ENCODE peak calls at places on chromosomes 1 and 21, in six cellular contexts. I is GM12878, M is H1, Z is HepG2, H is SK-N-SH, P is K562. O is an unnamed sample.

GRCh38 chr1:16903054-16903453 is 7.3 kb downstream of the RNU1-2 start:
- DNase-seq in I (no peak), M (no peak), Z (no peak), H (no peak), P (no peak), O (no peak)

GRCh38 chr1:246602194-246602593 is 35.9 kb downstream of the CNST start:
- DNase-seq in I (no peak), M (no peak), Z (no peak), H (no peak), P (no peak), O (no peak)

GRCh38 chr1:170461762-170462384 is 70.1 kb upstream of the GORAB start:
- DNase-seq in I (no peak), M (no peak), Z (no peak), H (no peak), P (no peak), O (no peak)

GRCh38 chr1:110218739-110219138 is 8.6 kb downstream of the KCNC4 start:
- DNase-seq in I (no peak), M (no peak), Z (no peak), H (no peak), P (peak), O (no peak)

GRCh38 chr21:36109868-36110267 is 25.0 kb upstream of the CBR3 start:
- DNase-seq in I (no peak), M (no peak), Z (no peak), H (no peak), P (no peak), O (no peak)

GRCh38 chr21:18782721-18783120 is 379.1 kb upstream of the TMPRSS15 start:
- DNase-seq in I (no peak), M (no peak), Z (no peak), H (no peak), P (no peak), O (no peak)

GRCh38 chr1:119143716-119144115 is 3.3 kb upstream of the WARS2 start:
- DNase-seq in I (no peak), M (no peak), Z (no peak), H (no peak), P (no peak), O (no peak)

GRCh38 chr1:62361426-62361825 is 42.2 kb upstream of the KANK4 start:
- DNase-seq in I (no peak), M (no peak), Z (no peak), H (no peak), P (no peak), O (no peak)

GRCh38 chr1:41498809-41499208 is 14.3 kb upstream of the EDN2 start:
- DNase-seq in I (no peak), M (no peak), Z (no peak), H (no peak), P (no peak), O (no peak)

GRCh38 chr1:108598340-108598739 is 38.4 kb downstream of the EEIG2 start:
- DNase-seq in I (no peak), M (no peak), Z (no peak), H (no peak), P (no peak), O (no peak)

GRCh38 chr21:9837946-9838801 is 683.2 kb upstream of the TPTE start:
- DNase-seq in I (no peak), M (no peak), Z (no peak), H (peak), P (peak), O (peak)

GRCh38 chr1:85596531-85596930 is 16.0 kb downstream of the CCN1 start:
- DNase-seq in I (no peak), M (no peak), Z (no peak), H (no peak), P (no peak), O (no peak)
- TF ChIP-seq JUND in I (no peak), M (no peak), Z (no peak), H (no peak), P (no peak), O (no peak)

GRCh38 chr1:157517026-157517425 is 35.3 kb downstream of the FCRL5 start:
- DNase-seq in I (no peak), M (no peak), Z (no peak), H (no peak), P (no peak), O (no peak)
- TF ChIP-seq JUND in I (no peak), M (no peak), Z (no peak), H (no peak), P (no peak), O (no peak)

GRCh38 chr1:199353906-199354305 is 673.6 kb upstream of the NR5A2 start:
- DNase-seq in I (no peak), M (no peak), Z (no peak), H (no peak), P (no peak), O (no peak)
- TF ChIP-seq JUND in I (no peak), M (no peak), Z (no peak), H (no peak), P (no peak), O (no peak)

GRCh38 chr1:7012461-7012924 is 227.2 kb downstream of the CAMTA1 start:
- DNase-seq in I (no peak), M (no peak), Z (no peak), H (no peak), P (no peak), O (no peak)
- TF ChIP-seq JUND in I (no peak), M (no peak), Z (no peak), H (no peak), P (no peak), O (no peak)

GRCh38 chr1:228045405-228045804 is 37.1 kb upstream of the ARF1 start:
- DNase-seq in I (no peak), M (peak), Z (no peak), H (no peak), P (no peak), O (no peak)

GRCh38 chr1:228044961-228045360 is 37.5 kb upstream of the ARF1 start:
- DNase-seq in I (no peak), M (peak), Z (no peak), H (no peak), P (no peak), O (no peak)

GRCh38 chr1:228041316-228041715 is 34.5 kb downstream of the WNT3A start:
- DNase-seq in I (no peak), M (peak), Z (no peak), H (no peak), P (no peak), O (no peak)

GRCh38 chr1:228042508-228042907 is 35.7 kb downstream of the WNT3A start:
- DNase-seq in I (no peak), M (no peak), Z (no peak), H (no peak), P (no peak), O (no peak)

GRCh38 chr1:228043281-228043845 is 36.6 kb downstream of the WNT3A start:
- DNase-seq in I (no peak), M (peak), Z (no peak), H (no peak), P (no peak), O (peak)
- TF ChIP-seq JUND in I (no peak), M (no peak), Z (no peak), H (no peak), P (no peak), O (no peak)

GRCh38 chr1:47575855-47576757 is 138.3 kb downstream of the FOXD2 start:
- DNase-seq in I (no peak), M (no peak), Z (no peak), H (no peak), P (no peak), O (no peak)
- TF ChIP-seq JUND in I (no peak), M (peak), Z (no peak), H (no peak), P (no peak), O (no peak)

DNA sequence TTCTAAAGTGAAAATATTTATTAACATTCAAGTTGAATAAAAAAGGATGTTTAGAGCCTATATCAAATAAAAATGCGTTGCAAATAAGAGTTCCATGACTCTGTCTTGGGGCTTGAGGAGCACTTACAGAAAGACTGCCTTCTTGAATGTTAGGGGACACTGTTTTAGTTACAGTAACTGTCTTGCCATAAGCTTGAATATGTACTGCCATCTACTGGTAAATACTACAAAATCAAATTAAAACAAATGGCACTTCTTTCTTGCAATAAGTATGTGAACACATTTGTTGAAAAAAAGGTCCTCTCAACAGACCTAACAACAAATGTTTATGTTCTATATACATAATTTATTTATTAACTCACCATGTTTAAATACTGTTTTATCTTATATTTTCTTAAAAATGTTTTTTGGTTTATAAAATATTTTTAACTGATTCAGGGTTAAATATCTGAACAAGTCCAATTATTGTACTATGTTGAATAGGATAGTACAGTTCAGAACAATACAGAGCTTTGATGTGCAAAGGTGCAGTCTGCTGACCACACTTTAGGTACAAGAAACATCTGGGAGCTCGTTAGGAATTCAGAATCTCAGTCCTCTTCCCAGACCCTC is 199.5 kb downstream of the LRRIQ3 start:
- DNase-seq in I (peak), M (no peak), Z (peak), H (peak), P (no peak), O (peak)
- TF ChIP-seq JUND in I (no peak), M (no peak), Z (no peak), H (no peak), P (no peak), O (no peak)

GRCh38 chr21:45979651-45980050 is 1.9 kb upstream of the COL6A1 start:
- DNase-seq in I (no peak), M (no peak), Z (no peak), H (no peak), P (no peak), O (no peak)

GRCh38 chr21:45976666-45977335 is 4.8 kb upstream of the COL6A1 start:
- DNase-seq in I (no peak), M (peak), Z (no peak), H (no peak), P (no peak), O (no peak)

GRCh38 chr21:45975017-45975595 is 6.5 kb upstream of the COL6A1 start:
- DNase-seq in I (no peak), M (peak), Z (no peak), H (no peak), P (no peak), O (no peak)

GRCh38 chr21:45979141-45979631 is 2.4 kb upstream of the COL6A1 start:
- DNase-seq in I (no peak), M (peak), Z (no peak), H (peak), P (no peak), O (no peak)

GRCh38 chr21:45977396-45977795 is 4.2 kb upstream of the COL6A1 start:
- DNase-seq in I (no peak), M (peak), Z (no peak), H (peak), P (no peak), O (no peak)
- TF ChIP-seq JUND in I (no peak), M (no peak), Z (no peak), H (no peak), P (no peak), O (no peak)

DNA sequence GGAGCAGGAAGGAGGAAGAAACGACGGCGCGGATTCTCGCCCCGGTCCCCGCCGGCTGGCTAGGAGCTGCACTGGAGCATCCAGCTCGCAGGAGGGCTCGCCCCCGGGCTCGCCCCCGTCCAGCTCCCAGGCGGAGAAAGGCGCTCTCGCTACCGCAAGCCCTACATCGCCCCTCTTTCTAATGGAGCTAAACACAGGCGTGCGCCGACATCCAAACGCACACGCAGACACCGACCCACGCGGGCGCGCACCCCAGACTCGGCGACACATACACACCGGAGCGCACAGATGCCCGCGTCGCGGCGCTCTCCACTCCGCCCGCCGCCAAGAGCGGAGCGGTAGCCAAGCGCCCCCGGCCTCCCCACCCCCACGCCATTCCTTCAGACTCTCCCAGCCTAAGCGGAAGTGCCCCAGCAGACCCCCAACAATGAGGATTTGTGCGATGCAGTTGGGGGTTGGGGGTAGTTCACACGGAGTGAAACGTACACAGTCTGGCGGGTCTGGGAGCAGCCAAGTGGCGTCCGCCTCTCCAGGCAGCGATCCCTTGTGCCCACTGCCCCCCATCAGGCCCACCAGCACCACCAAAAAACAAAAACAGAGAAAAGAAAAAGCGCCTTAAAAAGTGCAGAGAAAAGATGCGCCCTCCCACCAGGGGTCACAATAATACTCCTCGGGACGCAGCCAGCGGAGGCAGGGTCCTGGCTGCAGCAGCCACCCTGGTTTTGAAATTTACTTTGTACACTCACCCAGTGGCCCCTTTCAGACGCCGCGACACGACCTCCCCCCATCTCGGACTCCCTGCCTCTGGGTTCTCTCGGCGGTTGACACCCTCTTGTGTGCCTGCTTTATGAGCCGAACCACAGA is 1.4 kb downstream of the DAB1 start:
- DNase-seq in I (no peak), M (peak), Z (no peak), H (peak), P (no peak), O (no peak)
- TF ChIP-seq JUND in I (no peak), M (no peak), Z (no peak), H (no peak), P (no peak), O (no peak)

O was measured in T47D.